ENCODE peak calls at places on chromosomes 1 and 21, in five cellular contexts. One of them, this sample, is unnamed.

GRCh38 chr21:39958731-39959130 is 91.5 kb downstream of the PCP4 start:
- DNase-seq in hepatocyte: no peak
- DNase-seq in heart right ventricle: no peak
- DNase-seq in H1: no peak
- DNase-seq in neural progenitor cell: no peak
- DNase-seq in this sample: no peak

GRCh38 chr1:48109390-48110009 is 112.3 kb upstream of the TRABD2B start:
- DNase-seq in H1: no peak
- DNase-seq in neural progenitor cell: peak; percentile 75
- DNase-seq in hepatocyte: peak; percentile 78
- DNase-seq in heart right ventricle: no peak
- DNase-seq in this sample: peak; percentile 48

GRCh38 chr1:113042336-113043143 is 30.5 kb upstream of the LRIG2 start:
- DNase-seq in heart right ventricle: peak; percentile 62
- DNase-seq in neural progenitor cell: peak; percentile 92
- DNase-seq in H1: peak; percentile 85
- DNase-seq in hepatocyte: peak; percentile 79
- DNase-seq in this sample: peak; percentile 73

GRCh38 chr1:24427469-24427862 is 11.9 kb downstream of the NIPAL3 start:
- DNase-seq in H1: no peak
- DNase-seq in hepatocyte: no peak
- DNase-seq in neural progenitor cell: no peak
- DNase-seq in heart right ventricle: no peak
- DNase-seq in this sample: no peak

GRCh38 chr1:185734929-185735666 is 907 bp downstream of the HMCN1 start:
- DNase-seq in heart right ventricle: no peak
- DNase-seq in neural progenitor cell: peak; percentile 13
- DNase-seq in hepatocyte: peak; percentile 3
- DNase-seq in H1: no peak
- DNase-seq in this sample: no peak

GRCh38 chr1:159120317-159120716 is 43.8 kb upstream of the AIM2 start:
- DNase-seq in neural progenitor cell: no peak
- DNase-seq in H1: no peak
- DNase-seq in heart right ventricle: no peak
- DNase-seq in hepatocyte: no peak
- DNase-seq in this sample: no peak

GRCh38 chr1:156383023-156383422 is 14.0 kb downstream of the RHBG start:
- DNase-seq in hepatocyte: peak; percentile 78
- DNase-seq in heart right ventricle: peak; percentile 55
- DNase-seq in neural progenitor cell: peak; percentile 88
- DNase-seq in H1: peak; percentile 89
- DNase-seq in this sample: peak; percentile 76

GRCh38 chr1:25973610-25974355 is 24.1 kb downstream of the PAFAH2 start:
- DNase-seq in H1: no peak
- DNase-seq in hepatocyte: no peak
- DNase-seq in heart right ventricle: no peak
- DNase-seq in neural progenitor cell: no peak
- DNase-seq in this sample: no peak

GRCh38 chr1:41769068-41769467 is 149.7 kb downstream of the HIVEP3 start:
- DNase-seq in H1: no peak
- DNase-seq in hepatocyte: no peak
- DNase-seq in neural progenitor cell: no peak
- DNase-seq in heart right ventricle: no peak
- DNase-seq in this sample: no peak

GRCh38 chr1:79847715-79848114 is 841.2 kb upstream of the ADGRL4 start:
- DNase-seq in neural progenitor cell: peak; percentile 54
- DNase-seq in heart right ventricle: no peak
- DNase-seq in H1: no peak
- DNase-seq in hepatocyte: no peak
- DNase-seq in this sample: no peak

GRCh38 chr1:5369223-5369622 is 623.0 kb downstream of the NPHP4 start:
- DNase-seq in heart right ventricle: no peak
- DNase-seq in hepatocyte: no peak
- DNase-seq in neural progenitor cell: no peak
- DNase-seq in H1: no peak
- DNase-seq in this sample: no peak

GRCh38 chr1:240765732-240766363 is 153.9 kb upstream of the GREM2 start:
- DNase-seq in neural progenitor cell: peak; percentile 14
- DNase-seq in heart right ventricle: no peak
- DNase-seq in hepatocyte: peak; percentile 11
- DNase-seq in H1: no peak
- DNase-seq in this sample: peak; percentile 56

GRCh38 chr1:205915354-205915990 is 27.8 kb downstream of the SLC26A9 start:
- DNase-seq in hepatocyte: no peak
- DNase-seq in heart right ventricle: peak; percentile 37
- DNase-seq in neural progenitor cell: no peak
- DNase-seq in H1: peak; percentile 28
- DNase-seq in this sample: no peak

GRCh38 chr1:171642197-171642596 is 10.3 kb downstream of the MYOC start:
- DNase-seq in heart right ventricle: no peak
- DNase-seq in hepatocyte: no peak
- DNase-seq in H1: no peak
- DNase-seq in neural progenitor cell: no peak
- DNase-seq in this sample: no peak

GRCh38 chr1:245765241-245766000 is 610.6 kb downstream of the KIF26B start:
- DNase-seq in H1: no peak
- DNase-seq in neural progenitor cell: no peak
- DNase-seq in hepatocyte: no peak
- DNase-seq in heart right ventricle: no peak
- DNase-seq in this sample: no peak

GRCh38 chr1:38561110-38561509 is 298.5 kb downstream of the RRAGC start:
- DNase-seq in H1: no peak
- DNase-seq in hepatocyte: no peak
- DNase-seq in neural progenitor cell: no peak
- DNase-seq in heart right ventricle: no peak
- DNase-seq in this sample: no peak

GRCh38 chr1:59083946-59084865 is 212.7 kb upstream of the FGGY start:
- DNase-seq in heart right ventricle: peak; percentile 29
- DNase-seq in H1: no peak
- DNase-seq in neural progenitor cell: peak; percentile 37
- DNase-seq in hepatocyte: no peak
- DNase-seq in this sample: no peak

GRCh38 chr1:50420689-50421365 is 2.4 kb downstream of the DMRTA2 start:
- DNase-seq in neural progenitor cell: peak; percentile 88
- DNase-seq in hepatocyte: no peak
- DNase-seq in H1: peak; percentile 81
- DNase-seq in heart right ventricle: no peak
- DNase-seq in this sample: no peak

GRCh38 chr1:205505791-205506190 is 1.3 kb downstream of the CDK18 start:
- DNase-seq in H1: no peak
- DNase-seq in heart right ventricle: peak; percentile 76
- DNase-seq in hepatocyte: peak; percentile 52
- DNase-seq in neural progenitor cell: no peak
- DNase-seq in this sample: no peak

GRCh38 chr1:110436635-110437034 is 14.3 kb upstream of the PROK1 start:
- DNase-seq in H1: no peak
- DNase-seq in heart right ventricle: no peak
- DNase-seq in hepatocyte: peak; percentile 59
- DNase-seq in neural progenitor cell: no peak
- DNase-seq in this sample: peak; percentile 70

GRCh38 chr1:235622933-235623790 is 26.4 kb downstream of the GNG4 start:
- DNase-seq in neural progenitor cell: no peak
- DNase-seq in hepatocyte: peak; percentile 40
- DNase-seq in heart right ventricle: no peak
- DNase-seq in H1: no peak
- DNase-seq in this sample: peak; percentile 53

GRCh38 chr1:64934115-64934880 is 32.1 kb downstream of the JAK1 start:
- DNase-seq in hepatocyte: peak; percentile 38
- DNase-seq in H1: no peak
- DNase-seq in neural progenitor cell: no peak
- DNase-seq in heart right ventricle: no peak
- DNase-seq in this sample: no peak

GRCh38 chr1:30750751-30751291 is 6.8 kb downstream of the LAPTM5 start:
- DNase-seq in hepatocyte: no peak
- DNase-seq in H1: no peak
- DNase-seq in heart right ventricle: no peak
- DNase-seq in neural progenitor cell: no peak
- DNase-seq in this sample: no peak

GRCh38 chr1:56424744-56425493 is 154.4 kb downstream of the PLPP3 start:
- DNase-seq in heart right ventricle: peak; percentile 64
- DNase-seq in hepatocyte: peak; percentile 59
- DNase-seq in neural progenitor cell: peak; percentile 88
- DNase-seq in H1: no peak
- DNase-seq in this sample: no peak

GRCh38 chr1:168400139-168400538 is 119.5 kb downstream of the TBX19 start:
- DNase-seq in H1: no peak
- DNase-seq in heart right ventricle: no peak
- DNase-seq in neural progenitor cell: no peak
- DNase-seq in hepatocyte: no peak
- DNase-seq in this sample: no peak

GRCh38 chr1:175968486-175969182 is 225.2 kb upstream of the TNR start:
- DNase-seq in hepatocyte: peak; percentile 3
- DNase-seq in H1: no peak
- DNase-seq in heart right ventricle: no peak
- DNase-seq in neural progenitor cell: no peak
- DNase-seq in this sample: no peak

GRCh38 chr21:43366656-43367055 is 60.3 kb downstream of the SIK1 start:
- DNase-seq in H1: no peak
- DNase-seq in neural progenitor cell: no peak
- DNase-seq in hepatocyte: no peak
- DNase-seq in heart right ventricle: peak; percentile 11
- DNase-seq in this sample: no peak

GRCh38 chr21:38988211-38989096 is 182.7 kb downstream of the ETS2 start:
- DNase-seq in hepatocyte: peak; percentile 38
- DNase-seq in heart right ventricle: no peak
- DNase-seq in H1: no peak
- DNase-seq in neural progenitor cell: peak; percentile 48
- DNase-seq in this sample: no peak

GRCh38 chr21:45074048-45074817 is at the start of gene ADARB1:
- DNase-seq in heart right ventricle: peak; percentile 78
- DNase-seq in neural progenitor cell: peak; percentile 90
- DNase-seq in hepatocyte: peak; percentile 87
- DNase-seq in H1: peak; percentile 85
- DNase-seq in this sample: peak; percentile 90

GRCh38 chr1:5109652-5110051 is 455.2 kb downstream of the AJAP1 start:
- DNase-seq in heart right ventricle: no peak
- DNase-seq in hepatocyte: no peak
- DNase-seq in H1: no peak
- DNase-seq in neural progenitor cell: peak; percentile 23
- DNase-seq in this sample: no peak

GRCh38 chr1:232211149-232211548 is 418.8 kb downstream of the SIPA1L2 start:
- DNase-seq in heart right ventricle: no peak
- DNase-seq in H1: peak; percentile 75
- DNase-seq in neural progenitor cell: peak; percentile 20
- DNase-seq in hepatocyte: no peak
- DNase-seq in this sample: no peak

GRCh38 chr1:59833022-59833421 is 18.3 kb downstream of the HOOK1 start:
- DNase-seq in heart right ventricle: no peak
- DNase-seq in hepatocyte: no peak
- DNase-seq in H1: no peak
- DNase-seq in neural progenitor cell: no peak
- DNase-seq in this sample: no peak

DNA sequence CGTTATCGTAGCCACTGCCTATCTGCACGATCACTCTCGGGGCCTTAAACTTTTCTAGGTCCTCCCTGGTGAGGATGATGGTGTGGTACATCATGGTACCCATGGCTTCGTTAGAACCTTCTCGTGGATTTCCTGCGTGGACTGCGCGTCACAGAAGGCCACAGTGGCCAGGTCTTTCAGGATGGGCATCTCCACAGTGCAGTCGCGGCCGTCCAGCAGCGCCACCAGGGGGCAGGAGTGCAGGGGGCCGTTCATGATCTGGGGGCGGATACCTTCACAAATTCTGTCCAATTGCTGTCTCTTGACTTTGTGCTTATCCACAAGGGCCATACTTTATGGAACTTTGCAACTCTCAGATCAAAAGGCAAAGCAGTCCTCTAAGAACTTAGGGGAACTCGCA is 69.6 kb downstream of the WLS start:
- DNase-seq in H1: peak; percentile 76
- DNase-seq in heart right ventricle: no peak
- DNase-seq in neural progenitor cell: no peak
- DNase-seq in hepatocyte: no peak
- DNase-seq in this sample: no peak
- TF ChIP-seq CTCF in H1: peak; percentile 70
- TF ChIP-seq CTCF in heart right ventricle: peak; percentile 23
- TF ChIP-seq CTCF in neural progenitor cell: peak; percentile 28
- TF ChIP-seq CTCF in hepatocyte: no peak
- TF ChIP-seq CTCF in this sample: no peak

GRCh38 chr1:92478393-92478792 is 8.3 kb downstream of the GFI1 start:
- DNase-seq in neural progenitor cell: no peak
- DNase-seq in heart right ventricle: no peak
- DNase-seq in hepatocyte: no peak
- DNase-seq in H1: no peak
- DNase-seq in this sample: no peak

GRCh38 chr1:92479587-92479986 is 7.1 kb downstream of the GFI1 start:
- DNase-seq in hepatocyte: no peak
- DNase-seq in H1: no peak
- DNase-seq in heart right ventricle: no peak
- DNase-seq in neural progenitor cell: no peak
- DNase-seq in this sample: no peak

GRCh38 chr1:92480813-92481597 is 5.7 kb downstream of the GFI1 start:
- DNase-seq in hepatocyte: peak; percentile 17
- DNase-seq in heart right ventricle: peak; percentile 16
- DNase-seq in H1: peak; percentile 67
- DNase-seq in neural progenitor cell: peak; percentile 64
- DNase-seq in this sample: no peak

GRCh38 chr1:92481598-92482403 is 4.9 kb downstream of the GFI1 start:
- DNase-seq in H1: peak; percentile 54
- DNase-seq in heart right ventricle: no peak
- DNase-seq in hepatocyte: peak; percentile 13
- DNase-seq in neural progenitor cell: peak; percentile 59
- DNase-seq in this sample: no peak

DNA sequence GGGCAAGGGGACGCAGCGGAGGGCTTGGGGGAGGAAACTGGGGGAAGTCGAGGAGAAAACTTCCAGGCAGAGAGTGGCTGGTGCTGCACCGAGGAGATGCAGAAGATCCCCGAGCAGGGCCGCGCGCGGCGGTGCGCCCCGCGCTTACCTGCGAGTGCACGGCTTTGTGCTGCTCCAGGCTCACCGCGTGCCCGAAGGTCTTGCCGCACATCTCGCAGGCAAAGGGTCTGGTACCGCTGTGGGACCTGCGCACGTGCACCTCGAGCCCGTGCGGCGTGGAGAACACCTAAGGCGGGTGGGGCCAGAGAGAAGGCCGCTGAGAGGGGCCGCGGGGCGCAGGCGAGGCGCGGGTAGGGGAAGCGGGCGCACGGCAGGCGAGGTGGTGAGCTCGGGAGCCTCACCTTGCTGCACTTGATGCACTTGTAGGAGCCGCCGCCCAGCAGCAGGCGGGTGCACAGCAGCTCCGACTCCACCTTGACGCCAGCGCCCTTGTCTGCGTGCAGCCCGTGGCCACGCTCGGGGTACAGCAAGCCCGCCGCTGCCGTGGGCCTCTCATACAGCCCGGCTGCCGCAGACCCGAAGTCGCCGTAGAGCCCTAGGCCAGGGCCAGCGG is 6.4 kb downstream of the GFI1 start:
- DNase-seq in H1: peak; percentile 82
- DNase-seq in neural progenitor cell: peak; percentile 35
- DNase-seq in heart right ventricle: no peak
- DNase-seq in hepatocyte: peak; percentile 13
- DNase-seq in this sample: no peak
- H3K4me3 ChIP-seq in H1: peak overlapping the region; percentile 11
- H3K4me3 ChIP-seq in neural progenitor cell: peak overlapping the region; percentile 45
- H3K4me3 ChIP-seq in heart right ventricle: peak overlapping the region; percentile 17
- H3K4me3 ChIP-seq in hepatocyte: no peak overlapping the region
- H3K4me3 ChIP-seq in this sample: no peak overlapping the region

GRCh38 chr1:162191396-162192322 is 122.2 kb downstream of the NOS1AP start:
- DNase-seq in H1: no peak
- DNase-seq in hepatocyte: no peak
- DNase-seq in neural progenitor cell: no peak
- DNase-seq in heart right ventricle: no peak
- DNase-seq in this sample: peak; percentile 79
- H3K4me1 ChIP-seq in H1: peaks cover 4% of the 10 kb centered on the region
- H3K4me1 ChIP-seq in hepatocyte: peaks cover 34% of the 10 kb centered on the region
- H3K4me1 ChIP-seq in neural progenitor cell: peaks cover 27% of the 10 kb centered on the region
- H3K4me1 ChIP-seq in heart right ventricle: peaks cover 59% of the 10 kb centered on the region
- H3K4me1 ChIP-seq in this sample: peaks cover 56% of the 10 kb centered on the region

GRCh38 chr1:73911849-73912248 is 286.1 kb downstream of the LRRIQ3 start:
- DNase-seq in H1: no peak
- DNase-seq in heart right ventricle: no peak
- DNase-seq in hepatocyte: no peak
- DNase-seq in neural progenitor cell: no peak
- DNase-seq in this sample: no peak
- TF ChIP-seq CTCF in H1: no peak
- TF ChIP-seq CTCF in heart right ventricle: no peak
- TF ChIP-seq CTCF in hepatocyte: no peak
- TF ChIP-seq CTCF in neural progenitor cell: no peak
- TF ChIP-seq CTCF in this sample: no peak

This sample was measured in Caco-2.